ENCODE peak calls at places on chromosomes 7 and 10, in five cellular contexts. C, O, M, I and K are unnamed samples. For H3K4me1, the result is how much of the 10 kb centered on the place peaks cover.

GRCh38 chr7:36546331-36546730 is 156.7 kb downstream of the ANLN start:
- DNase-seq in C (no peak), I (no peak), M (no peak), O (no peak), K (no peak)

GRCh38 chr10:129514568-129515451 is 47.8 kb downstream of the MGMT start:
- DNase-seq in M (no peak), C (no peak), O (no peak), I (no peak), K (no peak)

GRCh38 chr10:68562666-68563522 is 2.8 kb downstream of the TET1 start:
- DNase-seq in I (no peak), O (no peak), C (no peak), M (no peak), K (no peak)

GRCh38 chr10:110651044-110651958 is 7.2 kb downstream of the RBM20 start:
- DNase-seq in O (no peak), I (peak), C (no peak), M (no peak), K (no peak)

GRCh38 chr10:72001026-72001380 is 36.8 kb downstream of the CHST3 start:
- DNase-seq in I (no peak), M (no peak), C (no peak), O (no peak), K (no peak)

GRCh38 chr7:123673137-123673732 is 17.6 kb downstream of the LMOD2 start:
- DNase-seq in I (no peak), M (no peak), C (no peak), O (no peak), K (no peak)

GRCh38 chr10:128316327-128316726 is 190.1 kb upstream of the MKI67 start:
- DNase-seq in I (no peak), M (no peak), C (no peak), O (no peak), K (no peak)

GRCh38 chr7:44789990-44790389 is 6.5 kb upstream of the PPIA start:
- DNase-seq in M (no peak), I (no peak), O (no peak), C (no peak), K (no peak)

GRCh38 chr10:2122431-2123124 is 385.3 kb upstream of the ADARB2 start:
- DNase-seq in I (no peak), C (no peak), M (no peak), O (no peak), K (no peak)

GRCh38 chr7:27709137-27710075 is 30.6 kb upstream of the TAX1BP1 start:
- DNase-seq in I (no peak), O (no peak), C (no peak), M (no peak), K (no peak)

GRCh38 chr10:101831169-101831811 is 12.3 kb downstream of the KCNIP2 start:
- DNase-seq in O (no peak), C (no peak), I (no peak), M (peak), K (no peak)

GRCh38 chr10:108358912-108359311 is 1194.4 kb upstream of the SORCS1 start:
- DNase-seq in O (no peak), I (no peak), M (no peak), C (no peak), K (no peak)

GRCh38 chr7:24981544-24981951 is 1.6 kb upstream of the OSBPL3 start:
- DNase-seq in O (peak), I (peak), M (peak), C (peak), K (peak)

GRCh38 chr10:133237241-133238065 is at the start of gene VENTX:
- DNase-seq in C (no peak), I (no peak), O (no peak), M (no peak), K (no peak)

GRCh38 chr10:133278577-133279265 is 2.1 kb upstream of the ADAM8 start:
- DNase-seq in M (peak), C (peak), O (peak), I (no peak), K (peak)

GRCh38 chr10:61787170-61787569 is 114.3 kb upstream of the ARID5B start:
- DNase-seq in O (no peak), C (no peak), M (no peak), I (no peak), K (no peak)

GRCh38 chr10:50582766-50583762 is 40.7 kb downstream of the SGMS1 start:
- DNase-seq in I (no peak), M (peak), O (no peak), C (no peak), K (no peak)

GRCh38 chr10:87750001-87750651 is 67.9 kb downstream of the ATAD1 start:
- DNase-seq in I (no peak), M (no peak), O (no peak), C (no peak), K (no peak)

GRCh38 chr7:8442814-8443304 is 9.4 kb downstream of the NXPH1 start:
- DNase-seq in I (peak), O (peak), C (no peak), M (no peak), K (peak)

GRCh38 chr7:132270517-132270916 is 305.8 kb downstream of the PLXNA4 start:
- DNase-seq in C (no peak), M (no peak), I (no peak), O (no peak), K (no peak)

GRCh38 chr10:98446656-98447221 is at the start of gene HPS1:
- DNase-seq in C (peak), M (peak), O (peak), I (peak), K (peak)

GRCh38 chr10:114061148-114061547 is 17.5 kb downstream of the ADRB1 start:
- DNase-seq in I (no peak), O (no peak), M (no peak), C (no peak), K (no peak)

GRCh38 chr10:15719899-15720634 is at the start of gene ITGA8:
- DNase-seq in M (no peak), O (peak), C (peak), I (peak), K (peak)

GRCh38 chr7:27933691-27934565 is 194.0 kb downstream of the TAX1BP1 start:
- DNase-seq in O (no peak), I (no peak), C (no peak), M (no peak), K (no peak)

GRCh38 chr10:93464826-93465388 is 17.2 kb downstream of the MYOF start:
- DNase-seq in C (no peak), I (no peak), O (no peak), M (no peak), K (no peak)
- H3K4me1 ChIP-seq in C (under half), I (half or more), O (half or more), M (half or more), K (half or more)

GRCh38 chr7:47327306-47327697 is 254.6 kb downstream of the TNS3 start:
- DNase-seq in M (no peak), C (no peak), O (no peak), I (no peak), K (no peak)

GRCh38 chr7:47327698-47328391 is 254.1 kb downstream of the TNS3 start:
- DNase-seq in I (peak), O (peak), C (peak), M (no peak), K (peak)

GRCh38 chr7:47330026-47330425 is 251.9 kb downstream of the TNS3 start:
- DNase-seq in I (no peak), C (no peak), M (no peak), O (no peak), K (no peak)

GRCh38 chr7:47329320-47329926 is 252.5 kb downstream of the TNS3 start:
- DNase-seq in I (no peak), O (no peak), C (peak), M (no peak), K (no peak)

DNA sequence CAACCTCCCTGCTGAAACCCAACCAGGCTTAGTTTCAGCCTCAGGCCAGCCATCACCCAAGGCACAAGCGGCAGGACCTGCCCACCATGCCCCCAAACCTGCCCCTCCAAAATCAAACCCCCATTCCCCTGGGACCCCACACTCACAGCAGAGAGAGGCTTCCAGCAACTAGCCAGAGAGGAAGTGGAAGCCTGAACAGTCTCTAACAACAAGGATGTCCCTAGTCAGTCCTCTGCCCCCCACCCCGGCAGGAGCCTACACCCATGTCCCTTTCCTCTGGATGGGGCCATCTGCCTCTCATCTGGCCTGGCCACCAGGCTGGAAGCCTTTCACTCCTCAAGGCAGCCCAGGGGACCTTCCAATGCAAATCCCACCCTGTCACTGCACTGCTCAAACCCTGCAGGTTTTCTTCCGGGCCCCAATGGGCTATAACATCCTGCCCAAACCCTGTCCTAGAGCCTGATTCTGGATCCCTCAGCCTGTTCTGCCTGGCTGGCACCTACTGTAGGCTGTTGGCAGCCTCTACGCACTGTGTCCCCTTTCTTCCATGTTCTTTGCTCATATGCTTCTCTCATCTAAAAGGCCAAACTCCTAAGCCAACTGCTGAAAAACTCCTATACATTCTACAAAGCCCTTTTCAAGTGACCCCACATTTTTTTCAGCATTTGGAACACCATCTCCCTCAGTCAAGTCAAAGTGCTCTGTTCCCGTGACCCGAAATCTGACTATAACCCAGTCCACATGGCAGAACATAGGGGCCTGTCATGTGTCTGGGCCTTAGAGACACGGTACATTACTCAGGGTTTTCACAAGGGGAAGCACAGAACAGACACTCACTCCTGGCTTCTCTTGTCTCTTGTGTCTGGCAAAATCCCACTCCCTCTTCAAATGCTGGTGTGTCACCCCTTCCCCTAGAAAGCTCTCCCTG is 253.3 kb downstream of the TNS3 start:
- DNase-seq in O (no peak), C (no peak), I (no peak), M (no peak), K (no peak)
- H3K4me1 ChIP-seq in O (under half), C (under half), I (half or more), M (under half), K (half or more)

DNA sequence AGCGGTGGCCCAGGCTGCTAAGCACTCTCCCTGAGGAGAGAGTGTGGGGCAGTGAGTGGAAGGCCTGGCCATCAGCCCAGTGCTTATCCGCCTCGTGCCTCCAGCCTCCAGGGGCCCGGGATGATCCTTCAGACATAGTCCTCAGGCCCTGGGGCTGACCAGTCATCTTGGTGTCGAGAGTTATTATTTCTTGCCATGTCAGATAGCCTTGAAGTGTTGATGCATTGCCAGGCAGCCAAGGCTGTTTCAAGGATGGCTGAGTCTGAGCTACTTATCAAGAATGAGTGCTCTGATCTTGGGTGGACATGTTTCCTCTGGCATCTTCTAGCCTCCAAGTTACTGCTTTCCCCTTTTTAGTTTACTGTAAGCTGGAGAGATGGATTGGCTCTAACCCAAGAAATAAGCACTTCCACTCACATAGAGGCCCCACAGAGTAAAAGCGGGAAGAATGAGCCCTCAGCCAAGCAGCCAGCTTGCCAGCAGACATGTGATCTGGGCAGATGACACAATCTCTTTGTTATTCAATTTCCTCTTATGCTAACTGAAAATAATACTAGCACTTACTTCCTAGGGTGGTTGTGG is 136.5 kb upstream of the NAMPT start:
- DNase-seq in C (peak), O (peak), M (no peak), I (peak), K (peak)
- H3K4me1 ChIP-seq in C (under half), O (under half), M (under half), I (under half), K (half or more)

DNA sequence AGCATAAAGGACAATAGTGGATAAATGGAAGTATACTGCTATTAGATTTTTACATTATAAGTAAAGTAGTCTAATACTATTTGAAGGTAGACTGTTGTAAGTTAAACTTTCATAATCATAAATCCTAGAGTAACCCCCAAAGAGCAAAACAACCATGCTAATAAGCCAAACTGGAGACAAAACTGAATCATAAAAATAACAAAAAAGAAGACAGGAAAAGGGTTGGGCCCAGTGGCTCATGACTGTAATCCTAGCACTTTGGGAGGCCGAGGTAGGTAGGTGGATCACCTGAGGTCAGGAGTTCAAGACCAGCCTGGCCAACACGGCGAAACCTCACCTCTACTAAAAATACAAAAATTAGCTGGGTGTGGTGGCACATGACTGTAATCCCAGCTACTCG is 9.7 kb downstream of the CACUL1 start:
- DNase-seq in C (no peak), I (no peak), M (no peak), O (no peak), K (no peak)
- H3K4me1 ChIP-seq in C (under half), I (under half), M (under half), O (under half), K (under half)

GRCh38 chr7:130930710-130931109 is 196.7 kb upstream of the KLF14 start:
- DNase-seq in C (no peak), I (no peak), M (no peak), O (no peak), K (no peak)
- H3K4me1 ChIP-seq in C (under half), I (under half), M (under half), O (under half), K (under half)

GRCh38 chr7:77481615-77482014 is 55.5 kb upstream of the PTPN12 start:
- DNase-seq in M (peak), O (no peak), I (no peak), C (peak), K (no peak)

GRCh38 chr7:77482015-77482414 is 55.1 kb upstream of the PTPN12 start:
- DNase-seq in C (peak), O (no peak), M (peak), I (no peak), K (no peak)

GRCh38 chr7:77479536-77480088 is 57.5 kb upstream of the PTPN12 start:
- DNase-seq in M (peak), O (no peak), C (no peak), I (no peak), K (no peak)

DNA sequence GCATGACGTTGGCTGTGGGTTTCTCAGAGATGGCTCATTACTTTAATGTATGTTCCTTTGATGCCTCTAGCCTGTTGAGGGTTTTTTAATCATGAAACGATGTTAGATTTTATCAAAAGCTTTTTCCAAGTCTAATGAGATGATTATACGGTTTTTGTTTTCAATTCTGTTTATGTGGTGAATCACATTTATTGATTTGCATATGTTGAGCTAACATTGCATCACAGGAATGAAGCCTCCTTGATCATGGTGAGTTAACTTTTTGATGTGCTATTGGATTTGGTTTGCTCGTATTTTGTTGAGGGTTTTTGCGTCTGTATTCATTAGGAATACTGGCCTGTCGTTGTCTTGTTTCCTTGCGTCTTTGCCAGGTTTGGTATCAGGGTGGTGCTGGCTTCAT is 52.3 kb upstream of the PTPN12 start:
- DNase-seq in C (no peak), I (no peak), M (no peak), O (no peak), K (no peak)
- H3K4me1 ChIP-seq in C (under half), I (under half), M (under half), O (under half), K (under half)

GRCh38 chr7:32056767-32057166 is 13.4 kb downstream of the PDE1C start:
- DNase-seq in M (no peak), C (no peak), O (no peak), I (no peak), K (no peak)

GRCh38 chr7:32059289-32060045 is 10.7 kb downstream of the PDE1C start:
- DNase-seq in M (no peak), C (no peak), O (no peak), I (no peak), K (no peak)

GRCh38 chr7:32062150-32062549 is 8.1 kb downstream of the PDE1C start:
- DNase-seq in M (peak), O (peak), C (peak), I (peak), K (peak)

GRCh38 chr7:32061346-32061745 is 8.9 kb downstream of the PDE1C start:
- DNase-seq in C (no peak), M (no peak), I (no peak), O (peak), K (no peak)

DNA sequence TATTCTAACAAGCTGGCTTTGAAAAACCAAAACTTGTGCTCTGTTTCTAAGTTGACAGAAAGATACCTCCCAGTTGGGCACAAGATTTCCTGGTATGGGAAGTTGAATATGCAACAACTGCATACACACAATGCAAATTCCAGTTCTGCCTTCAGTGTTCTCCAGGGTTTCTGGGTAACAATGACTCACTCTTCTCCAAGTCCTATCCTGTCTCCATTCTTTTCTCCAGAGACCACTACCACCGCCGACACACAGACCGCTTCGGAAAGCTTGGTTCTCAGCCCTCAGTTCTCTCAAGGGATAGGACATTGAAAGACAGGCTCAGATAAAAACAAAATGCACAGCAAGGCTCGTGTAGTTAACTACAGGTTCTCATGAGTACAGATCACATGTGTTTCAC is 12.2 kb downstream of the PDE1C start:
- DNase-seq in M (no peak), O (no peak), I (no peak), C (no peak), K (no peak)
- H3K4me1 ChIP-seq in M (under half), O (under half), I (under half), C (under half), K (under half)

DNA sequence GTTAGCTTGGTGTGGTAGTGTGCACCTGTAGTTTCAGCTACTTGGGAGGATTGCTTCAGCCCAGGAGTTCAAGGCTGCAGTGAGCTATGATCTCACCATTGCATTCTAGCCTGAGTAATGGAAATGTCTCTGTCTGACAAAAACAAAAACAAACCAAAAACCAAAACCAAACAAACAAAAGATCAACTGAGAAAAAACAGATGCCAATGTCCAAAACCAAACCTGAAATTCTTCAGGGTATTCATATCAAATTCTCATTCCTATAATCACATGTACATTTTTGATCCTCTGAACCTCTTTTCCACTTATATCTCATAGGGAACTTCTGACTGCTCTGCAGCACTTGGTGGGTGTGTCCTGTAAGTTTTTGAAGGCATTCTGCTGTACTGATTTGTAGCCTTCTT is 87.0 kb downstream of the CDK6 start:
- DNase-seq in I (peak), O (no peak), M (no peak), C (no peak), K (no peak)
- H3K4me1 ChIP-seq in I (half or more), O (under half), M (under half), C (under half), K (under half)